ENCODE peak calls at places on chromosomes 12 and 14, in eight cellular contexts. H is astrocyte, U is astrocyte of the cerebellum, N is GM12864, J is GM10248, I is endothelial cell, Z is endodermal cell, Y is nephron progenitor cell. W is an unnamed sample.

GRCh38 chr12:66678640-66679268 is at the start of gene GRIP1:
- DNase-seq in H (peak; percentile 36), U (no peak), N (no peak), J (no peak), I (no peak), Z (peak; percentile 76), Y (no peak), W (no peak)

GRCh38 chr14:35470775-35471174 is 63.2 kb upstream of the INSM2 start:
- DNase-seq in H (peak; percentile 9), U (peak; percentile 4), N (no peak), J (no peak), I (peak; percentile 27), Z (peak; percentile 69), Y (peak; percentile 20), W (no peak)

GRCh38 chr12:57131896-57132744 is 3.8 kb downstream of the LRP1 start:
- DNase-seq in H (no peak), U (no peak), N (no peak), J (no peak), I (no peak), Z (peak; percentile 57), Y (no peak), W (peak; percentile 55)

GRCh38 chr12:15782667-15783066 is 6.5 kb downstream of the EPS8 start:
- DNase-seq in H (peak; percentile 65), U (peak; percentile 26), N (no peak), J (no peak), I (no peak), Z (no peak), Y (no peak), W (no peak)

GRCh38 chr14:31118892-31119291 is 88.7 kb downstream of the HECTD1 start:
- DNase-seq in H (peak; percentile 6), U (no peak), N (no peak), J (no peak), I (no peak), Z (no peak), Y (no peak), W (no peak)

GRCh38 chr14:96097752-96098151 is 58.6 kb downstream of the C14orf132 start:
- DNase-seq in H (no peak), U (no peak), N (no peak), J (no peak), I (no peak), Z (peak; percentile 36), Y (no peak), W (no peak)

GRCh38 chr12:120067084-120067869 is 49.3 kb downstream of the RAB35 start:
- DNase-seq in H (no peak), U (no peak), N (no peak), J (no peak), I (no peak), Z (no peak), Y (no peak), W (no peak)

GRCh38 chr12:76782440-76782996 is 18.6 kb downstream of the ZDHHC17 start:
- DNase-seq in H (no peak), U (no peak), N (no peak), J (no peak), I (no peak), Z (no peak), Y (no peak), W (no peak)

GRCh38 chr12:119115296-119115905 is 63.3 kb upstream of the HSPB8 start:
- DNase-seq in H (peak; percentile 10), U (peak; percentile 22), N (peak; percentile 5), J (peak; percentile 59), I (peak; percentile 60), Z (peak; percentile 91), Y (peak; percentile 70), W (peak; percentile 75)

GRCh38 chr12:41476499-41476898 is 288.4 kb downstream of the PDZRN4 start:
- DNase-seq in H (no peak), U (no peak), N (no peak), J (no peak), I (no peak), Z (no peak), Y (no peak), W (no peak)

GRCh38 chr14:74571901-74572828 is 39.9 kb downstream of the LTBP2 start:
- DNase-seq in H (peak; percentile 100), U (peak; percentile 95), N (no peak), J (no peak), I (no peak), Z (no peak), Y (peak; percentile 65), W (no peak)

GRCh38 chr12:69570545-69571399 is 14.5 kb upstream of the CCT2 start:
- DNase-seq in H (peak; percentile 55), U (peak; percentile 68), N (no peak), J (peak; percentile 52), I (peak; percentile 59), Z (peak; percentile 86), Y (peak; percentile 52), W (peak; percentile 49)

GRCh38 chr12:47409310-47409709 is 296.5 kb downstream of the RPAP3 start:
- DNase-seq in H (no peak), U (no peak), N (no peak), J (no peak), I (no peak), Z (no peak), Y (no peak), W (no peak)

GRCh38 chr12:84807249-84807648 is 105.3 kb downstream of the SLC6A15 start:
- DNase-seq in H (peak; percentile 49), U (no peak), N (no peak), J (no peak), I (no peak), Z (no peak), Y (no peak), W (no peak)

GRCh38 chr14:72708708-72709475 is 185.0 kb downstream of the DPF3 start:
- DNase-seq in H (no peak), U (no peak), N (no peak), J (no peak), I (no peak), Z (peak; percentile 62), Y (no peak), W (no peak)

GRCh38 chr12:130041983-130042812 is 120.1 kb upstream of the FZD10 start:
- DNase-seq in H (no peak), U (no peak), N (no peak), J (no peak), I (no peak), Z (peak; percentile 98), Y (peak; percentile 96), W (peak; percentile 94)

GRCh38 chr12:65106948-65107347 is 14.2 kb downstream of the WIF1 start:
- DNase-seq in H (no peak), U (no peak), N (no peak), J (peak; percentile 13), I (no peak), Z (no peak), Y (no peak), W (no peak)
- TF ChIP-seq CTCF in H (peak; percentile 37), U (peak; percentile 2), N (peak; percentile 19), J (peak; percentile 21), I (no peak), Z (peak; percentile 65), Y (no peak), W (peak; percentile 57)

DNA sequence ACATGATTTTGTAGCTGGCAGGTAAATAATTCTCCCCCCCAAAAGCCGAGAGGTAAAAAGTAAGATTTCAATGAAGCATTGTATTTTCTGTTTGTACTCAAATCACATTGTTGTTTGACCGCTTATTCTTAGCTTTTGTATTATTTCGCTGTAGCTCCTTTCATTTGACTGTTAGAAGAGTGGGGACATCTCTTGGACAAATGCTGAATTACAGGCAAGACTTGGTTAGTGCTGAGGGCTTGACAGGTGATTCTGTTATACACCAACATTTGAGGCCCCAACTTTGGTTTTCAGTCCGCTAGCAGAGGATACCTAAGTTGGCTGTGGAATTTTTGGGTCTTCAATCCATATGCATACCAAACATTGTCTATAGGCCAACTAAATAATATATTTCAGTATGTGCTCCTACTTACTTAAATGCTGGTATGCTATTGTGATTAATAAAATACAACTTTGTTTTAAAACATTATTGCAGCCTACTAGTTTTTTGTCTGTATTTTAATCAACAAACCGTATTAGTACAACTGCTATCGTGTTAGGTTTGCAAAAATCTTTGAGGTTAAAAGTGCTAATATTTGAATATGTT is 102.2 kb downstream of the ERC1 start:
- DNase-seq in H (peak; percentile 47), U (peak; percentile 57), N (no peak), J (peak; percentile 47), I (peak; percentile 61), Z (peak; percentile 80), Y (peak; percentile 16), W (peak; percentile 54)
- TF ChIP-seq CTCF in H (peak; percentile 90), U (peak; percentile 79), N (peak; percentile 71), J (peak; percentile 77), I (peak; percentile 50), Z (peak; percentile 98), Y (peak; percentile 70), W (peak; percentile 82)

GRCh38 chr12:121939190-121939589 is 20.8 kb downstream of the CFAP251 start:
- DNase-seq in H (peak; percentile 41), U (no peak), N (no peak), J (no peak), I (no peak), Z (no peak), Y (no peak), W (no peak)
- TF ChIP-seq CTCF in H (no peak), U (no peak), N (no peak), J (no peak), I (no peak), Z (no peak), Y (no peak), W (no peak)

DNA sequence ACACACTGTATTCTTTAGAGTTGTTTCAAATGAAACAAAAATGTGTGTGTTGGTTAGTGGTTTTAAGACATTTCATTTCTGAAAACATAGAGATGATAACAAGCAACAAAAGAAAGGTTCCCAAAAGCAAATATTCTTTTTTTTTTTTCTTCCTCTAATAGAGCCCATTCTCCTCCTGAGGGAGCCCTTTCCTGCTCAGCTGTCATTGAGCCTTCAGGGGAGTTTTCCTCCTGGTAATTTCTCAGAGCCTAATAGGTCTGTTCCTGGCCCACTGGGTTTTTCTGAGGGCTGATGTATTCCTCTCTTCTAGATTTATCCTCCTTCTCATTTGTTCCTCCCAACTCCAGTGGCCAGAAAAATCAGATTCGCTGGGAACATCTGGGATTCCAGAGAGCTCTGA is 654.5 kb downstream of the NOVA1 start:
- DNase-seq in H (no peak), U (no peak), N (no peak), J (no peak), I (no peak), Z (no peak), Y (no peak), W (no peak)
- TF ChIP-seq CTCF in H (no peak), U (no peak), N (no peak), J (no peak), I (no peak), Z (peak; percentile 50), Y (no peak), W (no peak)

GRCh38 chr14:24310666-24311604 is at the start of gene LTB4R:
- DNase-seq in H (peak; percentile 72), U (peak; percentile 42), N (peak; percentile 26), J (peak; percentile 65), I (peak; percentile 78), Z (no peak), Y (no peak), W (no peak)
- TF ChIP-seq CTCF in H (no peak), U (peak; percentile 23), N (peak; percentile 27), J (peak; percentile 58), I (peak; percentile 39), Z (no peak), Y (no peak), W (no peak)

GRCh38 chr14:90740081-90740480 is 76.1 kb downstream of the TTC7B start:
- DNase-seq in H (no peak), U (no peak), N (no peak), J (no peak), I (no peak), Z (no peak), Y (no peak), W (peak; percentile 55)
- TF ChIP-seq CTCF in H (no peak), U (no peak), N (no peak), J (no peak), I (no peak), Z (no peak), Y (no peak), W (no peak)